ENCODE peak calls at places on chromosome 16, in five cellular contexts. O is naive thymus-derived CD4-positive, alpha-beta T cell; C is K562; B is uterus; G is transverse colon. D is an unnamed sample.

GRCh38 chr16:11547517-11547916 is 39.2 kb downstream of the LITAF start:
- DNase-seq in O (no peak), C (no peak), B (no peak), G (no peak), D (no peak)

GRCh38 chr16:88442811-88443576 is 10.1 kb upstream of the ZFPM1 start:
- DNase-seq in O (peak; percentile 80), C (peak; percentile 93), B (peak; percentile 79), G (peak; percentile 83), D (peak; percentile 79)

GRCh38 chr16:50509521-50510341 is 38.5 kb upstream of the NKD1 start:
- DNase-seq in O (no peak), C (peak; percentile 54), B (no peak), G (peak; percentile 20), D (no peak)

GRCh38 chr16:74734361-74735161 is 33.9 kb upstream of the MLKL start:
- DNase-seq in O (no peak), C (no peak), B (no peak), G (no peak), D (no peak)

GRCh38 chr16:83305092-83305491 is 502.7 kb upstream of the HSBP1 start:
- DNase-seq in O (no peak), C (no peak), B (no peak), G (no peak), D (no peak)

GRCh38 chr16:72300892-72301291 is 128.9 kb upstream of the PMFBP1 start:
- DNase-seq in O (no peak), C (no peak), B (no peak), G (peak; percentile 39), D (no peak)

GRCh38 chr16:66874079-66874775 is 6.1 kb upstream of the PDP2 start:
- DNase-seq in O (no peak), C (no peak), B (no peak), G (no peak), D (no peak)

GRCh38 chr16:16004314-16004749 is 54.9 kb downstream of the ABCC1 start:
- DNase-seq in O (no peak), C (no peak), B (no peak), G (no peak), D (no peak)

GRCh38 chr16:57689772-57690558 is 4.6 kb upstream of the DRC7 start:
- DNase-seq in O (no peak), C (peak; percentile 91), B (no peak), G (no peak), D (no peak)

DNA sequence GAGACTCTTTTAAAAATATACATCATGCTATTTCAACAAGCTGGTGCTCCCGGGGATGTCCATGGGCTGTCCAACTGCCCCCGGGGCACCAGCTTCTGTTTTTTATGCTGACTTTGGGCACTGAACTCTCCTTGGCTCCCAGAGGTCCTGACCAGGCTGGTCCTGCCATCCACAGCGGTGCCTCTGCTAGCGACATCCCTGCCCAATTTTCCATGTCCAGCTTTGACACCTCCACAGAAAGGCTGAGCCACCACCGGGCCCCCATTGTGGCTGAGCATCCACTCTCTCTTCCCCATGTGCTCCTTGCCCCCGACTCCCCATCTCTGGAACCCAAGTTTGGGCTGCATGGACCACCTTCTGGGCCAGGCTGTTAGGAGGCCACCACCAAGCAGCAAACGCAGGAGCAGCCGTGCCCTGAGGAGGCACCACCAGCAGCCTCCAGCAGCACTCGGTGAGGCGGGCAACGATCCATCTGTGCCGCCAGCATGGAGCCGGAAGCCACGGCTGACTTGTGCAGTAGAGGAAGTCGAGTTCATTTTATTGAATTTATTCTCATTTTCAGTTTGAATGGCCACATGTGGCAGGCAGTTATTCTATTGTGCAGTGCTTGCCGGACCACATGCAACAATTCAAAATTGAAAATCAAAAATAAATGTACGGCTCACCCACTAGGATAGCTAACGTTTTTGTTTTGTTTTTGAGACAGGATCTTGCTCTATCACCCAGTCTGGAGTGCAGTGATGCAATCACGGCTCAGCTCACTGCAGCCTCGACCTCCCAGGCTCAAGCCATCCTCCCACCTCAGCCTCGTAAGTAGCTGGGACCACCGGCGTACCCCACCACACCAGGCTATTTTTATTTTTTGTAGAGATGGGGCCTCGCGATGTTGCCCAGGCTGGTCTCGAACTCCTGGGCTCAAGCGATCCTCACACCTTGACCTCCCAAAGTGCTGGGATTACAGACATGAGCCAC is 2.8 kb upstream of the MEAK7 start:
- DNase-seq in O (no peak), C (no peak), B (no peak), G (peak; percentile 35), D (no peak)
- H3K4me3 ChIP-seq in O (no peak overlapping the region), C (no peak overlapping the region), B (no peak overlapping the region), G (no peak overlapping the region), D (no peak overlapping the region)

GRCh38 chr16:68575082-68575481 is 36.0 kb downstream of the ZFP90 start:
- DNase-seq in O (no peak), C (no peak), B (no peak), G (no peak), D (no peak)

GRCh38 chr16:68577352-68577853 is 38.3 kb downstream of the ZFP90 start:
- DNase-seq in O (no peak), C (no peak), B (no peak), G (no peak), D (no peak)

DNA sequence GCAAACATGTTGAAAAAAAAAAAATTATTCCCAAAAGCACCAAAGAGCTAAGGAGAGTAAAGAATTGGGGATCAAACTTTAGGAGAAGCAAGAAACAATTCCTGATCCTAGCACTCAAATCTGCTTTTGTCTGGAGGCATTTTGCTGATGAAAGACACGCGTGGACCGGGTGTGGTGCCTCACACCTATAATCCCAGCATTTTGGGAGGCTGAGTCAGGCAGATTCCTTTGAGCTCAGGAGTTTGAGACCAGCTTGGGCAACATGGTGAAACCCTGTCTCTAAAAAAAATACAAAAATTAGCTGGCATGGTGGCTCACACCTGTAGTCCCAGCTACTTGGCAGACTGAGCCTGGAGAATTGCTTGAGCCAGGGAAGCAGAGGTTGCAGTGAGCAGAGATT is 35.4 kb downstream of the ZFP90 start:
- DNase-seq in O (no peak), C (no peak), B (no peak), G (no peak), D (peak; percentile 14)
- H3K9me3 ChIP-seq in O (peaks cover 89% of the 10 kb centered on the region), C (peaks cover 2% of the 10 kb centered on the region), B (peaks cover 18% of the 10 kb centered on the region), G (peaks cover 68% of the 10 kb centered on the region), D (peaks cover 57% of the 10 kb centered on the region)

GRCh38 chr16:1731603-1732002 is 25.6 kb downstream of the MAPK8IP3 start:
- DNase-seq in O (no peak), C (no peak), B (no peak), G (no peak), D (no peak)
- H3K4me1 ChIP-seq in O (no peaks in the 10 kb centered on the region), C (peaks cover 26% of the 10 kb centered on the region), B (no peaks in the 10 kb centered on the region), G (no peaks in the 10 kb centered on the region), D (no peaks in the 10 kb centered on the region)

DNA sequence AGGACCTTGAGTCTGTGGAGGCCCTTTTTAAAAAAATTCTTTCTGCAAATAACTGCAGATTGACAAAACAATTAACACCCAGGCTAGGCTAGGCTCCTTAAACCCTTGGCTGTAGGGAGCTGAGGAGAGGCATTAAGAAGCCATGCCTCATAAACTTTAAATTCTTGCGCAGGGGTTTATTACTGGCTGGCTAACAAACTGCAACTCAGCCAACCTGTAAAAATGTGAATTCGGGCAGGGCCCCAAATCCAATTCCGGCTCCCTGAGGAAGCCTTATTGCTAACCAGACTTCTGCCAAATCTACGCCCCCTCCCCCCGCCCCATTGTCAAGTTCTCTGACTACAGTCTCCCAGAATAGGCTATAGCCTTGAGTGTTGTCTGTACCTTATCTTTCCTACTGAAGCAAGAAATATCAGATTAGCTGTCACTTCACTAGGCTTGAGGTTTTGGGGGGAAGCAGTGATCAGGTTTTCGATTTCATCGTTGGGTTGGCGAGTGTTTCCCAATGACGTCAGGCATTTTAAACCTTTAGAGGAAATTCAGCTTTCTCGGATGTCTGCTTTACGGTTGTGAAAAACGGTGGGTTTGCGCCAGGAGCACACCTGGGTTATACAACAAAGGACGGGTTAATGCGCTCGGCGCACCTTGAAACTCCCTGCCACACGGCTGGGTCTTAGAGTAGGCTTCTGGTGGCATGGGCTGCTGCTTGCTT is 2.0 kb downstream of the CDH3 start:
- DNase-seq in O (no peak), C (no peak), B (no peak), G (no peak), D (no peak)
- H3K4me3 ChIP-seq in O (no peak overlapping the region), C (no peak overlapping the region), B (no peak overlapping the region), G (no peak overlapping the region), D (no peak overlapping the region)

DNA sequence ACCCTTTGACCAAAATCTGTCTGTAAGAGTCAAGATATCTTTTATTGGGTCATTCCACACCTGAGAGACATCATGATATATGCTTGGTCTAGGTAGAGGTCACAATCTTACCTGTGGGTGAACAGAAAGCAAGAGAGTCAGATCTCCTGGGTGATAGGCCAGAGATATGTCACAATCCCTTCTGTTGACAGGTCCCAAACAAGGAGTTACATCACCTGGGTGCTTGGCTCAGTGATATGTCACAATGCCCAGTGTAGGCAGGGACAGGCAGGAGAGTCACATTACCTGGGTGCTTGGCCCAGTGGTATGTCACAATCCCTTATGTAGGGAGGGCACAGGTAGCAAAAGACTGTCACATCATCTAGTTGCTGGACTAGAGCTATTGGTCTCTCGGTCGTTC is 1991.2 kb downstream of the TP53TG3F start:
- DNase-seq in O (no peak), C (no peak), B (no peak), G (no peak), D (no peak)
- H3K9me3 ChIP-seq in O (peaks cover 45% of the 10 kb centered on the region), C (no peaks in the 10 kb centered on the region), B (no peaks in the 10 kb centered on the region), G (peaks cover 13% of the 10 kb centered on the region), D (no peaks in the 10 kb centered on the region)

GRCh38 chr16:52561910-52562741 is 15.2 kb upstream of the TOX3 start:
- DNase-seq in O (no peak), C (no peak), B (no peak), G (peak; percentile 67), D (no peak)
- H3K4me1 ChIP-seq in O (no peaks in the 10 kb centered on the region), C (no peaks in the 10 kb centered on the region), B (no peaks in the 10 kb centered on the region), G (peaks cover 17% of the 10 kb centered on the region), D (no peaks in the 10 kb centered on the region)

DNA sequence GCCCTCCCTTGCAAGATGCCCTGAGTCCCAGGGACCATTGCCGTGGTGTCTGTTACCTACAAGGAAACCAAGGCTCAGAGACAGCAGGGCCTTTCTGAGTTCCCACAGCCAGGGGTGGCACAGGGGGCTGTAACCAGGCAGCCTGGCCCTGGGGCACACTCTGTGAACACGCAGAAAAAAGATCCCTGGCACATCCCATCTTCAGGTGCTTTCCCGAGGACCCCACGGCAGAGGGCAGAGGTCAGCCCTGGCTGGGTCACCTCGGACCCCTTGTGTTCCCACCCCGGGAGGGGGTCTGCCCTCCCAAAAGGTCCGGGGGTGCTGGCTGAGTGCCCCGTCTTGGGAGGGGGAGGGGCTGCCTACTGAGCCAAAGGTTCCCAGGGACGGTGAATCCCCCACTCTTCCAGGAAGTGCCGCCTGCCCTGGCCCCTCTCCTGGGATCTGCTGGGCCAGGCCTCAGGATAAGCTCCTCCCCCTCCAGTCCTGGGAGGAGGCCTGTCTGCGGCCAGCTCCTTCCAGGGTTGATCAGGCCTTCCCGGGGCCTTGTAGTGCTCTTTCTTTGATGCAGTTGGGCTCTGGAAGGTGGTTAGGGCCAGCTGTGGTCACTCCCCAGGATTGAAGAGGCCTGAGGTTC is 8.1 kb downstream of the GLIS2 start:
- DNase-seq in O (no peak), C (peak; percentile 67), B (peak; percentile 77), G (peak; percentile 40), D (peak; percentile 63)
- H3K4me3 ChIP-seq in O (no peak overlapping the region), C (no peak overlapping the region), B (no peak overlapping the region), G (no peak overlapping the region), D (no peak overlapping the region)